ENCODE peak calls at places on chromosomes 13 and 19, in five cellular contexts. Q is fibroblast of pulmonary artery, Z is GM19239, I is IMR-90, O is COR-L47. P is an unnamed sample.

GRCh38 chr19:38849147-38849745 is 540 bp downstream of the HNRNPL start:
- DNase-seq in Q (peak), Z (peak), I (peak), O (peak), P (peak)

GRCh38 chr13:73531014-73531413 is 472.2 kb downstream of the KLF5 start:
- DNase-seq in Q (no peak), Z (no peak), I (no peak), O (no peak), P (no peak)

GRCh38 chr13:101523732-101524131 is 71.3 kb downstream of the ITGBL1 start:
- DNase-seq in Q (peak), Z (no peak), I (peak), O (no peak), P (peak)

GRCh38 chr19:54673222-54673621 is 10.4 kb downstream of the LILRB4 start:
- DNase-seq in Q (no peak), Z (no peak), I (no peak), O (no peak), P (no peak)

GRCh38 chr19:49988433-49988832 is 27.5 kb upstream of the SIGLEC11 start:
- DNase-seq in Q (no peak), Z (no peak), I (peak), O (no peak), P (peak)

GRCh38 chr13:48118025-48118424 is 23.1 kb upstream of the MED4 start:
- DNase-seq in Q (no peak), Z (no peak), I (no peak), O (no peak), P (no peak)

GRCh38 chr13:111919826-111920225 is 147.1 kb upstream of the SOX1 start:
- DNase-seq in Q (no peak), Z (no peak), I (no peak), O (no peak), P (no peak)

GRCh38 chr13:40550130-40550529 is 116.3 kb downstream of the FOXO1 start:
- DNase-seq in Q (peak), Z (no peak), I (no peak), O (no peak), P (peak)

GRCh38 chr19:9857076-9857721 is 22.1 kb downstream of the PIN1 start:
- DNase-seq in Q (no peak), Z (no peak), I (no peak), O (no peak), P (no peak)

GRCh38 chr19:30997222-30997621 is 352.0 kb downstream of the TSHZ3 start:
- DNase-seq in Q (no peak), Z (no peak), I (no peak), O (no peak), P (no peak)

GRCh38 chr19:11191273-11191755 is 6.0 kb downstream of the KANK2 start:
- DNase-seq in Q (peak), Z (no peak), I (peak), O (no peak), P (peak)

GRCh38 chr19:1445185-1445931 is 4.6 kb upstream of the APC2 start:
- DNase-seq in Q (peak), Z (peak), I (peak), O (peak), P (peak)

GRCh38 chr13:48231080-48231479 is 1.9 kb upstream of the ITM2B start:
- DNase-seq in Q (peak), Z (no peak), I (no peak), O (no peak), P (peak)

GRCh38 chr19:50705422-50706019 is 14.1 kb downstream of the SHANK1 start:
- DNase-seq in Q (peak), Z (peak), I (peak), O (no peak), P (peak)

GRCh38 chr13:112686364-112686763 is 3.5 kb upstream of the ATP11A start:
- DNase-seq in Q (no peak), Z (no peak), I (no peak), O (no peak), P (no peak)

GRCh38 chr19:10252707-10253106 is 693 bp downstream of the MRPL4 start:
- DNase-seq in Q (no peak), Z (no peak), I (no peak), O (no peak), P (no peak)

GRCh38 chr19:21824679-21825078 is 11.3 kb downstream of the ZNF43 start:
- DNase-seq in Q (no peak), Z (no peak), I (peak), O (no peak), P (peak)

GRCh38 chr13:47175172-47175806 is 278.4 kb upstream of the HTR2A start:
- DNase-seq in Q (peak), Z (no peak), I (peak), O (no peak), P (peak)

GRCh38 chr13:94020833-94021232 is 458.6 kb downstream of the DCT start:
- DNase-seq in Q (no peak), Z (no peak), I (peak), O (no peak), P (peak)

GRCh38 chr13:77177646-77178045 is 149.2 kb downstream of the MYCBP2 start:
- DNase-seq in Q (no peak), Z (no peak), I (no peak), O (no peak), P (no peak)

GRCh38 chr19:5964816-5965565 is 12.9 kb downstream of the RANBP3 start:
- DNase-seq in Q (no peak), Z (no peak), I (no peak), O (no peak), P (no peak)

GRCh38 chr13:72284791-72285190 is 417.8 kb upstream of the DACH1 start:
- DNase-seq in Q (no peak), Z (no peak), I (no peak), O (no peak), P (no peak)

GRCh38 chr13:30739646-30740642 is 4.6 kb downstream of the ALOX5AP start:
- DNase-seq in Q (peak), Z (no peak), I (peak), O (no peak), P (peak)

GRCh38 chr13:30113531-30113930 is 193.8 kb downstream of the KATNAL1 start:
- DNase-seq in Q (no peak), Z (no peak), I (no peak), O (no peak), P (no peak)

GRCh38 chr13:21463424-21463823 is 4.3 kb upstream of the ZDHHC20 start:
- DNase-seq in Q (no peak), Z (no peak), I (no peak), O (no peak), P (no peak)

GRCh38 chr19:43329989-43330388 is 23.5 kb upstream of the CD177 start:
- DNase-seq in Q (no peak), Z (no peak), I (no peak), O (no peak), P (no peak)

GRCh38 chr19:440391-441212 is 20.2 kb downstream of the SHC2 start:
- DNase-seq in Q (no peak), Z (no peak), I (no peak), O (no peak), P (no peak)

P was measured in choroid plexus epithelial cell.